ENCODE peak calls at places on chromosome 2, in four cellular contexts. R is globus pallidus, M is AML-193, D is HEK293T. P is an unnamed sample.

GRCh38 chr2:73266061-73266891 is 18.0 kb downstream of the FBXO41 start:
- DNase-seq in D (no peak), M (no peak), R (no peak), P (no peak)

GRCh38 chr2:230269715-230270114 is 44.2 kb downstream of the SP140 start:
- DNase-seq in M (no peak), D (no peak), R (no peak), P (no peak)

GRCh38 chr2:169716938-169717690 is 16.5 kb upstream of the KLHL23 start:
- DNase-seq in D (no peak), M (no peak), R (no peak), P (no peak)

GRCh38 chr2:147331790-147332419 is 512.9 kb upstream of the ACVR2A start:
- DNase-seq in D (peak), M (peak), R (no peak), P (peak)

GRCh38 chr2:197037863-197038398 is 111.4 kb upstream of the PGAP1 start:
- DNase-seq in M (no peak), D (no peak), R (no peak), P (no peak)

GRCh38 chr2:160970052-160970846 is 190.0 kb upstream of the TANK start:
- DNase-seq in M (peak), D (peak), R (peak), P (peak)

GRCh38 chr2:34365937-34366336 is 766.8 kb upstream of the FAM98A start:
- DNase-seq in R (no peak), M (no peak), D (peak), P (no peak)

GRCh38 chr2:11874861-11875260 is 128.4 kb downstream of the LPIN1 start:
- DNase-seq in R (no peak), D (no peak), M (no peak), P (no peak)

GRCh38 chr2:181145645-181146044 is 165.2 kb downstream of the UBE2E3 start:
- DNase-seq in R (no peak), D (no peak), M (no peak), P (no peak)